ENCODE peak calls at places on chromosomes 13 and 19, in seven cellular contexts. One of them, this sample, is unnamed.

GRCh38 chr19:10193666-10194499 is 870 bp downstream of the DNMT1 start:
- DNase-seq in GM12878: no peak
- DNase-seq in K562: peak; percentile 41
- DNase-seq in A549: peak; percentile 6
- DNase-seq in HepG2: peak; percentile 13
- DNase-seq in GM23338: peak; percentile 65
- DNase-seq in HCT116: no peak
- DNase-seq in this sample: no peak

GRCh38 chr13:73060251-73061160 is 1.7 kb downstream of the KLF5 start:
- DNase-seq in HCT116: no peak
- DNase-seq in GM23338: no peak
- DNase-seq in K562: peak; percentile 12
- DNase-seq in GM12878: no peak
- DNase-seq in A549: no peak
- DNase-seq in HepG2: no peak
- DNase-seq in this sample: no peak

GRCh38 chr19:39951686-39952085 is 17.3 kb upstream of the FCGBP start:
- DNase-seq in GM12878: no peak
- DNase-seq in HCT116: no peak
- DNase-seq in A549: peak; percentile 70
- DNase-seq in K562: no peak
- DNase-seq in GM23338: no peak
- DNase-seq in HepG2: no peak
- DNase-seq in this sample: no peak

GRCh38 chr19:45872095-45872919 is 8.2 kb downstream of the FOXA3 start:
- DNase-seq in A549: no peak
- DNase-seq in HCT116: no peak
- DNase-seq in GM12878: no peak
- DNase-seq in HepG2: no peak
- DNase-seq in GM23338: no peak
- DNase-seq in K562: no peak
- DNase-seq in this sample: no peak

GRCh38 chr19:3692141-3693029 is 7.9 kb downstream of the PIP5K1C start:
- DNase-seq in GM23338: no peak
- DNase-seq in HepG2: no peak
- DNase-seq in GM12878: no peak
- DNase-seq in HCT116: no peak
- DNase-seq in A549: no peak
- DNase-seq in K562: no peak
- DNase-seq in this sample: no peak

GRCh38 chr13:113550453-113550852 is 34.1 kb upstream of the TFDP1 start:
- DNase-seq in HepG2: no peak
- DNase-seq in GM12878: no peak
- DNase-seq in K562: no peak
- DNase-seq in HCT116: no peak
- DNase-seq in GM23338: no peak
- DNase-seq in A549: no peak
- DNase-seq in this sample: no peak

GRCh38 chr19:15129856-15130580 is 22.8 kb downstream of the SYDE1 start:
- DNase-seq in K562: no peak
- DNase-seq in GM12878: no peak
- DNase-seq in HCT116: peak; percentile 16
- DNase-seq in A549: no peak
- DNase-seq in GM23338: no peak
- DNase-seq in HepG2: no peak
- DNase-seq in this sample: no peak

GRCh38 chr13:95296326-95296939 is 4.8 kb downstream of the ABCC4 start:
- DNase-seq in HepG2: peak; percentile 56
- DNase-seq in GM12878: no peak
- DNase-seq in GM23338: peak; percentile 80
- DNase-seq in A549: peak; percentile 49
- DNase-seq in HCT116: peak; percentile 21
- DNase-seq in K562: no peak
- DNase-seq in this sample: peak; percentile 36

GRCh38 chr19:28519950-28520861 is 692.7 kb downstream of the UQCRFS1 start:
- DNase-seq in GM12878: no peak
- DNase-seq in GM23338: no peak
- DNase-seq in A549: no peak
- DNase-seq in HepG2: no peak
- DNase-seq in K562: no peak
- DNase-seq in HCT116: no peak
- DNase-seq in this sample: no peak

GRCh38 chr13:33229446-33230177 is 55.9 kb downstream of the STARD13 start:
- DNase-seq in GM12878: no peak
- DNase-seq in A549: no peak
- DNase-seq in GM23338: no peak
- DNase-seq in K562: no peak
- DNase-seq in HCT116: no peak
- DNase-seq in HepG2: peak; percentile 92
- DNase-seq in this sample: no peak

GRCh38 chr13:113027095-113027494 is 58.1 kb downstream of the MCF2L start:
- DNase-seq in A549: no peak
- DNase-seq in GM12878: no peak
- DNase-seq in K562: no peak
- DNase-seq in HepG2: no peak
- DNase-seq in GM23338: no peak
- DNase-seq in HCT116: no peak
- DNase-seq in this sample: no peak

GRCh38 chr13:93698016-93698613 is 471.5 kb downstream of the GPC6 start:
- DNase-seq in GM12878: no peak
- DNase-seq in HepG2: no peak
- DNase-seq in A549: no peak
- DNase-seq in GM23338: no peak
- DNase-seq in HCT116: no peak
- DNase-seq in K562: no peak
- DNase-seq in this sample: no peak

GRCh38 chr13:41098761-41099160 is 33.8 kb downstream of the KBTBD6 start:
- DNase-seq in GM12878: no peak
- DNase-seq in HCT116: no peak
- DNase-seq in GM23338: peak; percentile 44
- DNase-seq in A549: no peak
- DNase-seq in K562: no peak
- DNase-seq in HepG2: no peak
- DNase-seq in this sample: no peak

GRCh38 chr13:50149932-50150331 is 134.7 kb downstream of the KCNRG start:
- DNase-seq in HCT116: no peak
- DNase-seq in A549: no peak
- DNase-seq in GM12878: no peak
- DNase-seq in K562: peak; percentile 58
- DNase-seq in GM23338: no peak
- DNase-seq in HepG2: no peak
- DNase-seq in this sample: no peak

GRCh38 chr19:11203194-11204075 is 6.1 kb upstream of the KANK2 start:
- DNase-seq in GM23338: peak; percentile 77
- DNase-seq in A549: peak; percentile 64
- DNase-seq in GM12878: no peak
- DNase-seq in K562: peak; percentile 79
- DNase-seq in HepG2: peak; percentile 35
- DNase-seq in HCT116: no peak
- DNase-seq in this sample: peak; percentile 10

GRCh38 chr19:47257411-47258169 is 1.3 kb downstream of the CCDC9 start:
- DNase-seq in A549: no peak
- DNase-seq in HepG2: no peak
- DNase-seq in GM23338: peak; percentile 92
- DNase-seq in GM12878: no peak
- DNase-seq in HCT116: no peak
- DNase-seq in K562: no peak
- DNase-seq in this sample: no peak

GRCh38 chr13:43269037-43269476 is 245.7 kb downstream of the DNAJC15 start:
- DNase-seq in A549: peak; percentile 66
- DNase-seq in HepG2: peak; percentile 72
- DNase-seq in HCT116: no peak
- DNase-seq in K562: no peak
- DNase-seq in GM12878: no peak
- DNase-seq in GM23338: no peak
- DNase-seq in this sample: no peak

GRCh38 chr19:15432018-15432494 is 13.3 kb upstream of the AKAP8L start:
- DNase-seq in K562: peak; percentile 23
- DNase-seq in HepG2: no peak
- DNase-seq in GM23338: peak; percentile 41
- DNase-seq in GM12878: no peak
- DNase-seq in A549: no peak
- DNase-seq in HCT116: no peak
- DNase-seq in this sample: no peak

GRCh38 chr13:112574476-112575294 is 13.3 kb downstream of the TUBGCP3 start:
- DNase-seq in GM12878: no peak
- DNase-seq in A549: no peak
- DNase-seq in HepG2: no peak
- DNase-seq in K562: no peak
- DNase-seq in HCT116: no peak
- DNase-seq in GM23338: no peak
- DNase-seq in this sample: no peak

GRCh38 chr19:39590265-39590664 is 12.1 kb upstream of the LGALS13 start:
- DNase-seq in GM12878: no peak
- DNase-seq in K562: no peak
- DNase-seq in HCT116: no peak
- DNase-seq in HepG2: no peak
- DNase-seq in GM23338: peak; percentile 61
- DNase-seq in A549: no peak
- DNase-seq in this sample: no peak

GRCh38 chr13:36834299-36834698 is 15.3 kb downstream of the RFXAP start:
- DNase-seq in A549: no peak
- DNase-seq in HCT116: no peak
- DNase-seq in GM12878: no peak
- DNase-seq in K562: no peak
- DNase-seq in HepG2: no peak
- DNase-seq in GM23338: no peak
- DNase-seq in this sample: no peak

GRCh38 chr19:32691291-32691951 is at the start of gene NUDT19:
- DNase-seq in A549: peak; percentile 94
- DNase-seq in HCT116: peak; percentile 75
- DNase-seq in K562: peak; percentile 90
- DNase-seq in GM23338: no peak
- DNase-seq in HepG2: peak; percentile 78
- DNase-seq in GM12878: peak; percentile 62
- DNase-seq in this sample: peak; percentile 89

GRCh38 chr13:79777504-79777903 is 296.5 kb downstream of the NDFIP2 start:
- DNase-seq in GM23338: no peak
- DNase-seq in K562: no peak
- DNase-seq in HCT116: no peak
- DNase-seq in HepG2: no peak
- DNase-seq in A549: no peak
- DNase-seq in GM12878: no peak
- DNase-seq in this sample: no peak

GRCh38 chr13:69903081-69903480 is 204.5 kb upstream of the ATXN8OS start:
- DNase-seq in HepG2: no peak
- DNase-seq in K562: no peak
- DNase-seq in HCT116: no peak
- DNase-seq in GM12878: no peak
- DNase-seq in GM23338: no peak
- DNase-seq in A549: no peak
- DNase-seq in this sample: no peak

GRCh38 chr13:59133903-59134302 is 1029.8 kb downstream of the DIAPH3 start:
- DNase-seq in GM12878: no peak
- DNase-seq in HCT116: no peak
- DNase-seq in GM23338: peak; percentile 40
- DNase-seq in A549: no peak
- DNase-seq in HepG2: no peak
- DNase-seq in K562: no peak
- DNase-seq in this sample: no peak

GRCh38 chr19:51688665-51689571 is 4.2 kb upstream of the SPACA6 start:
- DNase-seq in HepG2: peak; percentile 61
- DNase-seq in GM23338: peak; percentile 83
- DNase-seq in GM12878: no peak
- DNase-seq in HCT116: peak; percentile 73
- DNase-seq in A549: peak; percentile 95
- DNase-seq in K562: peak; percentile 87
- DNase-seq in this sample: peak; percentile 49

GRCh38 chr13:110887955-110888333 is 26.9 kb downstream of the ANKRD10 start:
- DNase-seq in GM23338: peak; percentile 59
- DNase-seq in HCT116: no peak
- DNase-seq in HepG2: no peak
- DNase-seq in GM12878: no peak
- DNase-seq in K562: no peak
- DNase-seq in A549: no peak
- DNase-seq in this sample: no peak

GRCh38 chr13:103371271-103371670 is 305.1 kb upstream of the SLC10A2 start:
- DNase-seq in K562: no peak
- DNase-seq in HCT116: no peak
- DNase-seq in A549: no peak
- DNase-seq in GM12878: no peak
- DNase-seq in HepG2: no peak
- DNase-seq in GM23338: no peak
- DNase-seq in this sample: no peak

GRCh38 chr13:30119476-30119875 is 187.9 kb downstream of the KATNAL1 start:
- DNase-seq in HepG2: no peak
- DNase-seq in GM23338: no peak
- DNase-seq in A549: no peak
- DNase-seq in K562: no peak
- DNase-seq in GM12878: no peak
- DNase-seq in HCT116: no peak
- DNase-seq in this sample: no peak

DNA sequence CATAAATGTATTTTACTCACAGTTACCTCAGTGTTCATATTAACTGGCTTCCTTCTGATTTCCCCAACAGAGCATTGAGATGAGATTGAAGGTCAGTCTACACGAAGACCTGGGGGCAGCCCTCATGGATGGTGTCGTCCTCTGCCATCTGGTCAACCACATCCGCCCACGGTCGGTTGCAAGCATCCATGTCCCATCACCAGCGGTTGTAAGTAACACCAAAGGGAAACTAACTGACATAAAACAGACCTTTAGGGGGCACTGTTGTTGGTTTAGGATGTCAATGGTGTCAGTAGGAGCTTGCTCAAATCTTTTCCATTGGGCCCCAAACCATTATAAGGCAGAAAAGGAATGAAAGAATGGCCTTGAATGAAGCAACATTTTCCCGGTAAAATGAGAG is 68.2 kb downstream of the ESD start:
- DNase-seq in GM23338: peak; percentile 78
- DNase-seq in GM12878: no peak
- DNase-seq in HepG2: peak; percentile 21
- DNase-seq in K562: peak; percentile 25
- DNase-seq in A549: peak; percentile 40
- DNase-seq in HCT116: no peak
- DNase-seq in this sample: peak; percentile 44
- TF ChIP-seq REST in GM23338: no peak
- TF ChIP-seq REST in GM12878: no peak
- TF ChIP-seq REST in HepG2: no peak
- TF ChIP-seq REST in K562: no peak
- TF ChIP-seq REST in A549: no peak
- TF ChIP-seq REST in HCT116: no peak
- TF ChIP-seq REST in this sample: no peak

GRCh38 chr13:90950134-90950533 is 397.4 kb upstream of the MIR17HG start:
- DNase-seq in HepG2: no peak
- DNase-seq in A549: peak; percentile 35
- DNase-seq in HCT116: no peak
- DNase-seq in K562: no peak
- DNase-seq in GM23338: no peak
- DNase-seq in GM12878: no peak
- DNase-seq in this sample: no peak
- TF ChIP-seq REST in HepG2: no peak
- TF ChIP-seq REST in A549: no peak
- TF ChIP-seq REST in HCT116: no peak
- TF ChIP-seq REST in K562: no peak
- TF ChIP-seq REST in GM23338: no peak
- TF ChIP-seq REST in GM12878: no peak
- TF ChIP-seq REST in this sample: no peak

GRCh38 chr19:49497047-49497789 is 984 bp downstream of the RPS11 start:
- DNase-seq in K562: peak; percentile 89
- DNase-seq in GM23338: peak; percentile 78
- DNase-seq in HepG2: no peak
- DNase-seq in HCT116: no peak
- DNase-seq in A549: peak; percentile 79
- DNase-seq in GM12878: no peak
- DNase-seq in this sample: peak; percentile 93
- TF ChIP-seq REST in K562: no peak
- TF ChIP-seq REST in GM23338: no peak
- TF ChIP-seq REST in HepG2: no peak
- TF ChIP-seq REST in HCT116: no peak
- TF ChIP-seq REST in A549: no peak
- TF ChIP-seq REST in GM12878: no peak
- TF ChIP-seq REST in this sample: no peak

GRCh38 chr19:1170938-1171754 is 2.9 kb downstream of the SBNO2 start:
- DNase-seq in K562: no peak
- DNase-seq in HCT116: no peak
- DNase-seq in GM23338: no peak
- DNase-seq in GM12878: no peak
- DNase-seq in HepG2: peak; percentile 75
- DNase-seq in A549: no peak
- DNase-seq in this sample: no peak
- TF ChIP-seq REST in K562: no peak
- TF ChIP-seq REST in HCT116: no peak
- TF ChIP-seq REST in GM23338: no peak
- TF ChIP-seq REST in GM12878: no peak
- TF ChIP-seq REST in HepG2: no peak
- TF ChIP-seq REST in A549: no peak
- TF ChIP-seq REST in this sample: no peak